ENCODE peak calls at places on chromosomes 6 and 20, in six cellular contexts. C is MM.1S, M is coronary artery, H is mammary epithelial cell, F is lower lobe of right lung, U is caudate nucleus. G is an unnamed sample.

GRCh38 chr6:108941867-108942266 is 93.6 kb downstream of the ARMC2 start:
- DNase-seq in F (no peak), H (no peak), C (no peak), M (no peak), U (no peak), G (no peak)

GRCh38 chr6:148502773-148503135 is 160.1 kb downstream of the SASH1 start:
- DNase-seq in U (no peak), H (no peak), C (no peak), M (no peak), F (no peak), G (no peak)

GRCh38 chr6:16619017-16619416 is 142.2 kb downstream of the ATXN1 start:
- DNase-seq in F (no peak), M (no peak), H (no peak), U (no peak), C (no peak), G (no peak)

GRCh38 chr6:43858161-43859153 is 88.4 kb downstream of the VEGFA start:
- DNase-seq in M (no peak), C (no peak), H (no peak), F (no peak), U (no peak), G (no peak)

GRCh38 chr6:46305833-46306232 is 135.1 kb upstream of the ENPP5 start:
- DNase-seq in H (peak), U (no peak), C (peak), M (no peak), F (no peak), G (peak)

GRCh38 chr6:115706324-115706723 is 354.4 kb downstream of the FRK start:
- DNase-seq in U (no peak), F (no peak), H (no peak), C (no peak), M (no peak), G (no peak)

GRCh38 chr6:19811397-19812079 is 25.6 kb upstream of the ID4 start:
- DNase-seq in U (no peak), M (no peak), F (no peak), C (no peak), H (no peak), G (no peak)

GRCh38 chr6:121285041-121285440 is 49.2 kb downstream of the TBC1D32 start:
- DNase-seq in M (no peak), C (no peak), H (peak), F (no peak), U (no peak), G (peak)

GRCh38 chr20:6711950-6712634 is 55.4 kb upstream of the BMP2 start:
- DNase-seq in H (no peak), M (no peak), C (no peak), U (no peak), F (peak), G (no peak)

GRCh38 chr6:128443553-128443952 is 76.8 kb downstream of the PTPRK start:
- DNase-seq in F (no peak), H (peak), U (no peak), M (no peak), C (no peak), G (no peak)

GRCh38 chr20:25244976-25245375 is 2.9 kb upstream of the PYGB start:
- DNase-seq in C (no peak), U (no peak), M (no peak), F (no peak), H (no peak), G (no peak)

GRCh38 chr6:45557454-45557853 is 179.7 kb upstream of the SUPT3H start:
- DNase-seq in H (no peak), M (no peak), F (no peak), U (no peak), C (no peak), G (no peak)

GRCh38 chr6:151431336-151431735 is 20.6 kb downstream of the RMND1 start:
- DNase-seq in M (no peak), U (no peak), H (no peak), C (no peak), F (no peak), G (no peak)
- H3K27ac ChIP-seq in M (no peak), U (no peak), H (no peak), C (no peak), F (no peak), G (no peak)

DNA sequence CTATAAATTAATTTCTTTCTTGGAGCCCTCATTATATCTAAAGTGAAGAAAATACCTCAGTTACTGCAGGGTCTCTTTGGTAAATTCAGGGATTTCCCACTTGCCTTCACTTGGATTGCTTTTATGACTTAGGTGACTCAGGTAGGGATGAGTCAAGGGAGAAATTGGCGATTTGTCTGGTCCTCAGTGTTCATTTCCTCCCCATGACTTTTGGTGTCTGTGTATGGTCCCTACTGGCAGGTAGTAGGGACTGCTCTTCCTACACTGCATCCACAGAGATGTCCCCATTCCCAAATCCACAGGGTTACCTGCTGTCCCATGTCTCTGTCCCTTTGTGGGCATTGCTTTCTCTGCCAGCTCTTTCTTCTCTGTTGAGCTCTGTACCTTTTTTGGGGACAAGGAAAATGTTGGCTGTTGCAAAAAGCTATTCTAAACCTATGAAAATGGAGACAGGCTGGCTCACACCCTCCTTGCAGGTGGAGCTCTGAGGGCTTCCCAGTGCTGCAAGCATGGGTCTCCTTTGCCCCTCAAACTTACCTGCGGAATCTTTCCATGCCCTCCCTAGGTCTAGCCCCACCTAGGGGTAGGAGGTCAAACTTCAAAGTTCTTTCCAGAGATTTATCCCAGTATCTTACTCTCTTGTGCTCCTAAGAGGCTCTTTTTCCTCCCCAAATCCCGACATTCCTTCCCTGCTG is 211.9 kb downstream of the ZNF217 start:
- DNase-seq in F (no peak), U (no peak), H (peak), C (no peak), M (no peak), G (no peak)
- H3K27ac ChIP-seq in F (no peak), U (no peak), H (no peak), C (no peak), M (no peak), G (no peak)

GRCh38 chr6:31702819-31703716 is at the start of gene ABHD16A:
- DNase-seq in U (peak), F (peak), M (peak), C (peak), H (peak), G (peak)

GRCh38 chr6:31697555-31697954 is 5.6 kb downstream of the ABHD16A start:
- DNase-seq in U (no peak), F (no peak), H (peak), M (no peak), C (no peak), G (peak)

GRCh38 chr6:31702421-31702818 is 704 bp downstream of the ABHD16A start:
- DNase-seq in H (no peak), U (no peak), C (no peak), F (no peak), M (no peak), G (peak)

GRCh38 chr6:31700716-31701401 is 2.3 kb downstream of the ABHD16A start:
- DNase-seq in U (no peak), M (no peak), H (no peak), F (no peak), C (no peak), G (no peak)

DNA sequence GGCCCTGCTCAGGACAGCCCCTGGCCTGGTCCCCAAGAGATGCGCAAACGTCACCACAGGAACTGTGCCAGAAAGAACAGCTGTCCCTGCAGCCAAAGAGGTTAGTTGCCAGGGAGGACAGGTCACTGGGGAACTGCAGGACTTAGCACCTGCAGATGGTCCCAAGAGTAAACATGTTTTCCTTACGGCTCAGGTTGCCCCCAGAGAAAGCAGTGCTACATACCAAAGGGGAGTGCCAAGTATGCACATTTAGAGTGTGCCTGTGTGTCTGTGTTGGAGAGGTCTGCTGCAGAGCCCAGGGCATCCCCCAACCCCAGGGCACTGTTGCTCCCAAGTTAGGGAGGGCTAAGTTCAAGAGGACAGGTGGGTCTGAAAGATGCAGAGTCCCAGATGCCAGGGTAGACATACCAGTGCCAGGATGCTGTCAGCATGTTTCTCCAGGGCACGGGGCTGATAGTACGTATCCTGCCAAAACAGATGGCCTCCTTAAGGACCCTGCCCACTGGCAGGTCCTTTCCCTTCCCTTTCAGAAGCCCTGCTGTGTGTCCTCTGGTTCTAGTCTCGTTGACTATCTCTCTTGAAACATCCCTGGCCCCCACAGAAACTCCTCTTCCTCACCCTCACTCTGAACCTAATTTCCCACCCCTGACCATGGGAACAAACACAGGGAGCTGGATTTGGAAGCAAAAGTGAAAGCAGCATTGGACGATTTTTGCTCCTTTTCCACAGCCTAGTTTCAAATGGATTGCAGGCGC is 1.3 kb downstream of the ABHD16A start:
- DNase-seq in M (no peak), H (no peak), U (no peak), C (no peak), F (no peak), G (peak)
- H3K27ac ChIP-seq in M (peak), H (peak), U (peak), C (peak), F (peak), G (peak)

GRCh38 chr6:5031150-5031549 is 27.3 kb upstream of the RPP40 start:
- DNase-seq in F (no peak), C (no peak), H (no peak), U (no peak), M (peak), G (no peak)
- H3K27ac ChIP-seq in F (no peak), C (no peak), H (no peak), U (no peak), M (no peak), G (no peak)

DNA sequence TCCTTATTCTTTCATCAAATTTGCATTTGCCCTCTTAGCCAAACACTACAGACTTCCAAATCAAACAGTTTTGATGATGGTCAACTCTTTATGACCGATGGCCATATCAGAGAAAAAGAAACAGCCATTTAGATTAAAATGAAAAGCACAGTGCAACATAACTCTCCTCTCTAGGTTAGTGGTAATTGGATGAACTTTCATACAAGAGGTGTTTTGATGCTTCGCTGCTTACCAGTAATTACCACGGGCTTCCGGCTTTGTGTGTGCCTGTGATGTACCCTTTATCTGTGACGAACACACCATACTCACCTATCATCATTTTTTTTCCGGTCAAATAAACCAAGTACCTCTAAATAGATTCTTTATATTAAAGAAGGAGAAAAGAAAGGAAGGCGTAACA is 181.8 kb downstream of the FOXA2 start:
- DNase-seq in U (no peak), C (no peak), H (no peak), M (no peak), F (no peak), G (no peak)
- H3K27ac ChIP-seq in U (no peak), C (no peak), H (no peak), M (no peak), F (no peak), G (no peak)